ENCODE peak calls at places on chromosomes 1 and 21, in six cellular contexts. One of them, this sample, is unnamed. For H3K27me3, the result is how much of the 10 kb centered on the place peaks cover.

GRCh38 chr1:94379615-94380014 is 38.6 kb upstream of the ABCD3 start:
- DNase-seq in SK-N-SH: no peak
- DNase-seq in H1: no peak
- DNase-seq in K562: no peak
- DNase-seq in HepG2: peak
- DNase-seq in GM12878: no peak
- DNase-seq in this sample: no peak

GRCh38 chr21:14737922-14738321 is 191.8 kb upstream of the SAMSN1 start:
- DNase-seq in HepG2: peak
- DNase-seq in SK-N-SH: peak
- DNase-seq in GM12878: no peak
- DNase-seq in K562: peak
- DNase-seq in H1: no peak
- DNase-seq in this sample: peak

GRCh38 chr1:32733573-32734321 is 31.2 kb upstream of the SYNC start:
- DNase-seq in H1: no peak
- DNase-seq in HepG2: peak
- DNase-seq in K562: peak
- DNase-seq in SK-N-SH: no peak
- DNase-seq in GM12878: no peak
- DNase-seq in this sample: no peak

GRCh38 chr1:185284106-185284505 is 32.9 kb downstream of the IVNS1ABP start:
- DNase-seq in K562: peak
- DNase-seq in H1: no peak
- DNase-seq in SK-N-SH: no peak
- DNase-seq in HepG2: no peak
- DNase-seq in GM12878: no peak
- DNase-seq in this sample: no peak

GRCh38 chr1:219542828-219543518 is 69.9 kb downstream of the ZC3H11B start:
- DNase-seq in H1: no peak
- DNase-seq in K562: no peak
- DNase-seq in HepG2: no peak
- DNase-seq in GM12878: no peak
- DNase-seq in SK-N-SH: no peak
- DNase-seq in this sample: no peak

GRCh38 chr1:158022554-158023278 is 29.3 kb downstream of the KIRREL1 start:
- DNase-seq in H1: no peak
- DNase-seq in SK-N-SH: no peak
- DNase-seq in K562: no peak
- DNase-seq in HepG2: no peak
- DNase-seq in GM12878: no peak
- DNase-seq in this sample: no peak

GRCh38 chr1:52152976-52153375 is 11.1 kb downstream of the ZFYVE9 start:
- DNase-seq in HepG2: no peak
- DNase-seq in GM12878: no peak
- DNase-seq in SK-N-SH: no peak
- DNase-seq in K562: no peak
- DNase-seq in H1: no peak
- DNase-seq in this sample: no peak

GRCh38 chr1:20250346-20250989 is 40.2 kb upstream of the VWA5B1 start:
- DNase-seq in H1: no peak
- DNase-seq in GM12878: peak
- DNase-seq in SK-N-SH: no peak
- DNase-seq in HepG2: peak
- DNase-seq in K562: no peak
- DNase-seq in this sample: no peak

GRCh38 chr1:53115403-53116306 is 26.8 kb downstream of the SLC1A7 start:
- DNase-seq in GM12878: no peak
- DNase-seq in SK-N-SH: peak
- DNase-seq in K562: peak
- DNase-seq in H1: no peak
- DNase-seq in HepG2: peak
- DNase-seq in this sample: no peak

GRCh38 chr1:202029171-202029665 is 18.8 kb downstream of the ELF3 start:
- DNase-seq in GM12878: no peak
- DNase-seq in SK-N-SH: no peak
- DNase-seq in HepG2: no peak
- DNase-seq in H1: no peak
- DNase-seq in K562: no peak
- DNase-seq in this sample: no peak

GRCh38 chr1:156204686-156205085 is 8.1 kb upstream of the PMF1 start:
- DNase-seq in H1: no peak
- DNase-seq in HepG2: no peak
- DNase-seq in K562: no peak
- DNase-seq in GM12878: no peak
- DNase-seq in SK-N-SH: no peak
- DNase-seq in this sample: no peak

GRCh38 chr1:193674292-193674944 is 488.0 kb upstream of the B3GALT2 start:
- DNase-seq in GM12878: no peak
- DNase-seq in H1: no peak
- DNase-seq in SK-N-SH: no peak
- DNase-seq in K562: no peak
- DNase-seq in HepG2: no peak
- DNase-seq in this sample: no peak

GRCh38 chr21:28871388-28872015 is 121.2 kb downstream of the LTN1 start:
- DNase-seq in HepG2: no peak
- DNase-seq in SK-N-SH: no peak
- DNase-seq in GM12878: no peak
- DNase-seq in H1: no peak
- DNase-seq in K562: no peak
- DNase-seq in this sample: no peak

GRCh38 chr21:36698160-36699025 is 522 bp upstream of the SIM2 start:
- DNase-seq in GM12878: no peak
- DNase-seq in SK-N-SH: peak
- DNase-seq in K562: no peak
- DNase-seq in H1: peak
- DNase-seq in HepG2: no peak
- DNase-seq in this sample: no peak

GRCh38 chr1:169565335-169566271 is 20.7 kb downstream of the F5 start:
- DNase-seq in K562: no peak
- DNase-seq in GM12878: no peak
- DNase-seq in HepG2: peak
- DNase-seq in H1: no peak
- DNase-seq in SK-N-SH: no peak
- DNase-seq in this sample: no peak
- TF ChIP-seq POLR2AphosphoS5 in K562: no peak
- TF ChIP-seq POLR2AphosphoS5 in GM12878: no peak
- TF ChIP-seq POLR2AphosphoS5 in HepG2: no peak
- TF ChIP-seq POLR2AphosphoS5 in H1: no peak
- TF ChIP-seq POLR2AphosphoS5 in SK-N-SH: no peak
- TF ChIP-seq POLR2AphosphoS5 in this sample: no peak

DNA sequence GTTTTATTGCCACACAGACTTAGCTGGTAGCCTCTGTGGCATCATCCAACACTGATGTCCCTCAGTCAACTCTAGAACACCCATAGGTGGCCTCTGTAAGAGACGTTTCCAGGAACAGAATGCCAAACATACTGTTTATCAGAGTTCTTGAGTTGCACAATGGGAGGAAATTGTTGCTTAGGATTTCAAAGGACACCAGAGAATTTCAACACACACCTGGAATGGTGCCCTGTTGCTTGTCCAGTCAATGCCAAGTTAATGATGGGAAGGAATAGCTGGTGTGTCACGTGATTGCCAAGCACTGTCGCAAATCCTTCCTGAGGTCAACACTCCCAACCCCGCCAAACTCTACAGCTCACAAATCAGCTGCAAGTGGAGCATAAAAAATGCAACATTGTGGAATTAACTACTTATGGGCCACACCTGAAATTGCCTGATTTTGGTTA is 28.6 kb upstream of the DUSP23 start:
- DNase-seq in K562: no peak
- DNase-seq in HepG2: peak
- DNase-seq in SK-N-SH: no peak
- DNase-seq in H1: no peak
- DNase-seq in GM12878: no peak
- DNase-seq in this sample: no peak
- TF ChIP-seq GABPA in K562: no peak
- TF ChIP-seq GABPA in HepG2: no peak
- TF ChIP-seq GABPA in SK-N-SH: no peak
- TF ChIP-seq GABPA in H1: no peak
- TF ChIP-seq GABPA in GM12878: no peak
- TF ChIP-seq GABPA in this sample: no peak

GRCh38 chr1:3926956-3927355 is 26.9 kb upstream of the C1orf174 start:
- DNase-seq in K562: no peak
- DNase-seq in GM12878: no peak
- DNase-seq in SK-N-SH: no peak
- DNase-seq in H1: no peak
- DNase-seq in HepG2: no peak
- DNase-seq in this sample: no peak
- H3K27me3 ChIP-seq in K562: under half
- H3K27me3 ChIP-seq in GM12878: under half
- H3K27me3 ChIP-seq in SK-N-SH: under half
- H3K27me3 ChIP-seq in H1: under half
- H3K27me3 ChIP-seq in HepG2: under half
- H3K27me3 ChIP-seq in this sample: under half

DNA sequence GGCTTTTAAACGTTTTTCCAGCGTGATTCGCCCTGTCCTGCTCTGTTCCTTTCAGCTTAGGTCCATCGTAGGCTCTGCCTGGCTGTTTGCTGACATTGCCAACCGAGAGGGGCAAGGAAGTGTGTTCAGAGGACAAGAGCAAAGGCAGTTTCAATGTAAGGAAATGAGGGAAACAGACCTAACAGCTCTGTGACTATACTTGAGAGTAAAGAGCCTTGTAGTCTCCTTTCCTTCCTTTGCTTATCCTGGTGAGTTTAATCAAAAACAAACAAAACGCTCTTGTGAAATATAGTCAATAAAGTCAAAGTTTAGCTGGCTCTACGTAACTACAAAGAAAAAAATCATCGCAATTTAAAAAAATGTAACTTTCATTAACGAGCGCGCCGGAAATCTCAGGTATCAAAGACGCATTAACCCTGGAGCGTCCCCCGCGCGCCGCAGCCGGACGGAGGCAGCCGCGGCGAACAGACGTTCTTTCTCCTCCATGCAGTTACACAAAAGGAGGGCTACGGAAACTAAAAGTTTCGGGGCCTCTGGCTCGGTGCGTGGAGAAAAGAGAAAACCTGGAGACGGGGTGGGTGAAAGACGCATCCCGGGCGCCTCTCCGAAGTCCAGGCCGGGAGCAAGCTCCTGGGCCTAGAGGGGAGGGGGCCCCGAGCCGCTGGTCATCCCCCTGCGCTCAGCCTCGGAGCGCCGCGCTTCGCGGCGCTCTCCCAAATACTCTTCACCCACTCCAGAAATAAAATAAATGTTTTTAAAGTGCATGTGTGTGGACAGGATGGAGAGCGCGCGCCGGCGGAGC is 594 bp upstream of the ADGRL2 start:
- DNase-seq in K562: no peak
- DNase-seq in SK-N-SH: peak
- DNase-seq in GM12878: no peak
- DNase-seq in HepG2: peak
- DNase-seq in H1: peak
- DNase-seq in this sample: no peak
- TF ChIP-seq POLR2AphosphoS5 in K562: no peak
- TF ChIP-seq POLR2AphosphoS5 in SK-N-SH: peak
- TF ChIP-seq POLR2AphosphoS5 in GM12878: no peak
- TF ChIP-seq POLR2AphosphoS5 in HepG2: peak
- TF ChIP-seq POLR2AphosphoS5 in H1: peak
- TF ChIP-seq POLR2AphosphoS5 in this sample: no peak

DNA sequence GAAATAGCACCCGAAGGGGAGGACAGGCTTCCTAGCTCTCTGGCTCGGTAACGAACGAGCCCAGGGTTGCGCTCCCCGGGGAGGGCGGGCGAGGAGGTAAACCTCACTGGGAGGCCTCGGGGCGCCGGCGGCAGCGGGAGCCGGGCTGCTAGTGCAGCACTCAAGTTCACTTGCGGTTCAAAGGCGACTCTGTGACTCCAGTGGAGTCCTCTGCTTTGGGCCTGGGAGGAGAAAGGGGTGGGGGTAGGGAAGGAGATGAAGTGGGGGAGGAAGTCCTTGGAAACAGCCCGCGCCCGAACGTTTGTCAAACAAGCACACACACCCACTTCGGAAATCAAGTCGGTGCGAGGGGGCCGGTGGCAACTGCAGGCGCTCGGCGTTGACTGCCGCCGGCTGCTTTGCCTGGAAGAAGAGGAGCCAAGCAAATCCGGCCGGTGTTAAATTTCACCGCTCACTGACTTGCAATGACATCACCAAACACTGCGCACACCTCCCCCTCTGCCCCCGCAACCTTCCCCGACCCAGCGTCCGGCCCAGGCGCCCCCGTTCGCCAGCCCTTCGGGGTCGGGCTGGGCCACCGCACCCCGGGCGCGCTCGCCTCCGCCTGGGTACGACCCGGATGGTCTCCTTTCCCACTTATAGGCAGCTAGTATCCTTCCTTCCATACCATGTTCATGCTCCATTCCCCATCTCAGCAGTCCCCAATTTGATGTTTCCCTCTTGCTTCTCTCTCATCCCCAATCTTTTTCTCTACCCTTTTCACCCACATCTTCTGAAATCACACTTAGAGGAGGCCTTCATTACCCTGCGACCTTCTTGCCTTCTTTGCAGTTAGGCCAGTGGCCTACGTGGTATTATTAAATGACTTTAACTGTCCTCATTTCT is at the start of gene COL24A1:
- DNase-seq in H1: peak
- DNase-seq in SK-N-SH: peak
- DNase-seq in HepG2: no peak
- DNase-seq in K562: peak
- DNase-seq in GM12878: no peak
- DNase-seq in this sample: peak
- TF ChIP-seq GABPA in H1: no peak
- TF ChIP-seq GABPA in SK-N-SH: no peak
- TF ChIP-seq GABPA in HepG2: no peak
- TF ChIP-seq GABPA in K562: no peak
- TF ChIP-seq GABPA in GM12878: no peak
- TF ChIP-seq GABPA in this sample: no peak

GRCh38 chr1:182794802-182795201 is 5.2 kb downstream of the NPL start:
- DNase-seq in H1: no peak
- DNase-seq in K562: no peak
- DNase-seq in SK-N-SH: no peak
- DNase-seq in GM12878: no peak
- DNase-seq in HepG2: no peak
- DNase-seq in this sample: peak
- H3K27me3 ChIP-seq in H1: under half
- H3K27me3 ChIP-seq in K562: under half
- H3K27me3 ChIP-seq in SK-N-SH: under half
- H3K27me3 ChIP-seq in GM12878: under half
- H3K27me3 ChIP-seq in HepG2: under half
- H3K27me3 ChIP-seq in this sample: under half

GRCh38 chr1:87669671-87670070 is 341.0 kb downstream of the LMO4 start:
- DNase-seq in GM12878: no peak
- DNase-seq in SK-N-SH: no peak
- DNase-seq in HepG2: no peak
- DNase-seq in H1: no peak
- DNase-seq in K562: no peak
- DNase-seq in this sample: no peak

GRCh38 chr1:87678221-87678715 is 349.6 kb downstream of the LMO4 start:
- DNase-seq in HepG2: no peak
- DNase-seq in SK-N-SH: no peak
- DNase-seq in H1: no peak
- DNase-seq in K562: no peak
- DNase-seq in GM12878: no peak
- DNase-seq in this sample: no peak

GRCh38 chr1:87673748-87674147 is 345.1 kb downstream of the LMO4 start:
- DNase-seq in GM12878: no peak
- DNase-seq in SK-N-SH: no peak
- DNase-seq in HepG2: no peak
- DNase-seq in K562: no peak
- DNase-seq in H1: no peak
- DNase-seq in this sample: no peak

GRCh38 chr1:87674791-87675190 is 346.1 kb downstream of the LMO4 start:
- DNase-seq in GM12878: no peak
- DNase-seq in SK-N-SH: no peak
- DNase-seq in H1: no peak
- DNase-seq in HepG2: no peak
- DNase-seq in K562: no peak
- DNase-seq in this sample: no peak
- TF ChIP-seq POLR2AphosphoS5 in GM12878: no peak
- TF ChIP-seq POLR2AphosphoS5 in SK-N-SH: no peak
- TF ChIP-seq POLR2AphosphoS5 in H1: no peak
- TF ChIP-seq POLR2AphosphoS5 in HepG2: no peak
- TF ChIP-seq POLR2AphosphoS5 in K562: no peak
- TF ChIP-seq POLR2AphosphoS5 in this sample: no peak

GRCh38 chr1:70504821-70505193 is 93.7 kb downstream of the CTH start:
- DNase-seq in GM12878: no peak
- DNase-seq in SK-N-SH: peak
- DNase-seq in HepG2: no peak
- DNase-seq in H1: no peak
- DNase-seq in K562: no peak
- DNase-seq in this sample: no peak
- TF ChIP-seq GABPA in GM12878: no peak
- TF ChIP-seq GABPA in SK-N-SH: no peak
- TF ChIP-seq GABPA in HepG2: no peak
- TF ChIP-seq GABPA in H1: no peak
- TF ChIP-seq GABPA in K562: no peak
- TF ChIP-seq GABPA in this sample: no peak

This sample was measured in HL-60.